ENCODE peak calls at places on chromosomes 5 and 9, in five cellular contexts. J, L, Y, Z and R are unnamed samples.

GRCh38 chr9:107274953-107275422 is 8.1 kb upstream of the RAD23B start:
- DNase-seq in L (peak), Z (peak), J (no peak), Y (no peak), R (no peak)

GRCh38 chr9:113139225-113139829 is 11.5 kb upstream of the SLC31A2 start:
- DNase-seq in Y (no peak), J (no peak), Z (no peak), L (peak), R (no peak)

GRCh38 chr5:122163151-122164069 is 34.1 kb downstream of the ZNF474 start:
- DNase-seq in L (no peak), Y (no peak), J (no peak), Z (peak), R (no peak)

GRCh38 chr5:180605554-180606214 is 14.4 kb upstream of the SCGB3A1 start:
- DNase-seq in J (peak), Y (peak), Z (peak), L (peak), R (no peak)

GRCh38 chr9:121399883-121400607 is 30.0 kb upstream of the STOM start:
- DNase-seq in J (no peak), Z (peak), Y (peak), L (peak), R (no peak)

GRCh38 chr5:127423173-127423798 is 94.2 kb upstream of the PRRC1 start:
- DNase-seq in Z (no peak), L (no peak), J (no peak), Y (peak), R (no peak)

GRCh38 chr9:75826292-75826691 is 64.2 kb upstream of the PCSK5 start:
- DNase-seq in Z (no peak), Y (no peak), L (no peak), J (no peak), R (no peak)

GRCh38 chr9:83027153-83027867 is 35.6 kb downstream of the RASEF start:
- DNase-seq in Z (peak), Y (no peak), J (no peak), L (peak), R (no peak)

GRCh38 chr5:134097221-134097620 is 17.3 kb upstream of the TCF7 start:
- DNase-seq in Z (no peak), J (no peak), Y (no peak), L (no peak), R (no peak)

GRCh38 chr5:102858808-102859207 is 103.7 kb downstream of the PAM start:
- DNase-seq in Z (no peak), L (no peak), Y (no peak), J (no peak), R (no peak)

GRCh38 chr9:92954078-92954861 is 6.9 kb downstream of the FGD3 start:
- DNase-seq in Y (peak), Z (no peak), L (no peak), J (no peak), R (no peak)

GRCh38 chr5:66966439-66966838 is 230.2 kb downstream of the CD180 start:
- DNase-seq in J (no peak), Y (no peak), Z (no peak), L (no peak), R (no peak)

GRCh38 chr5:36610629-36611028 is 4.2 kb downstream of the SLC1A3 start:
- DNase-seq in L (no peak), Y (no peak), Z (no peak), J (no peak), R (no peak)

GRCh38 chr9:79630521-79631403 is 59.0 kb downstream of the TLE4 start:
- DNase-seq in L (no peak), Z (no peak), Y (peak), J (no peak), R (no peak)

GRCh38 chr5:139774980-139775654 is 20.5 kb upstream of the PSD2 start:
- DNase-seq in Y (no peak), J (peak), L (peak), Z (peak), R (no peak)

GRCh38 chr9:7211657-7212056 is 453.9 kb downstream of the KDM4C start:
- DNase-seq in J (no peak), Z (no peak), Y (no peak), L (no peak), R (no peak)

GRCh38 chr9:107749787-107750444 is 260.3 kb upstream of the KLF4 start:
- DNase-seq in Z (peak), L (peak), J (peak), Y (no peak), R (no peak)

GRCh38 chr9:136323420-136323819 is 3.9 kb upstream of the GPSM1 start:
- DNase-seq in L (no peak), Y (no peak), Z (no peak), J (no peak), R (no peak)

GRCh38 chr9:90925581-90926257 is 124.1 kb downstream of the SYK start:
- DNase-seq in L (no peak), J (no peak), Z (no peak), Y (no peak), R (no peak)

GRCh38 chr9:135809166-135809565 is 98.2 kb downstream of the CAMSAP1 start:
- DNase-seq in Y (no peak), J (no peak), L (no peak), Z (no peak), R (no peak)

GRCh38 chr5:149628221-149628620 is 46.9 kb downstream of the ARHGEF37 start:
- DNase-seq in L (no peak), J (peak), Z (no peak), Y (no peak), R (no peak)

GRCh38 chr9:76302947-76303550 is 91.2 kb downstream of the RFK start:
- DNase-seq in Z (peak), L (peak), Y (no peak), J (no peak), R (no peak)

GRCh38 chr5:10439692-10440091 is 2.0 kb upstream of the ROPN1L start:
- DNase-seq in Y (no peak), Z (no peak), J (no peak), L (no peak), R (no peak)

GRCh38 chr9:137696526-137696925 is 77.7 kb downstream of the EHMT1 start:
- DNase-seq in L (no peak), Y (no peak), J (no peak), Z (no peak), R (no peak)

GRCh38 chr5:158522761-158523160 is 577.0 kb downstream of the EBF1 start:
- DNase-seq in Y (no peak), J (peak), L (no peak), Z (no peak), R (peak)

GRCh38 chr5:126044111-126044668 is 379.0 kb upstream of the GRAMD2B start:
- DNase-seq in J (no peak), Z (no peak), L (no peak), Y (no peak), R (no peak)

GRCh38 chr9:38414040-38414723 is 10.1 kb downstream of the IGFBPL1 start:
- DNase-seq in J (peak), Y (no peak), Z (no peak), L (no peak), R (no peak)

GRCh38 chr9:28921857-28922500 is 1348.7 kb upstream of the C9orf72 start:
- DNase-seq in Y (no peak), J (no peak), L (no peak), Z (no peak), R (no peak)

GRCh38 chr9:124511426-124511840 is 4.2 kb upstream of the NR5A1 start:
- DNase-seq in Y (no peak), J (no peak), L (peak), Z (no peak), R (no peak)

GRCh38 chr5:79774171-79774854 is 84.7 kb downstream of the CMYA5 start:
- DNase-seq in L (peak), Z (peak), Y (no peak), J (no peak), R (no peak)

GRCh38 chr5:58666141-58666540 is 83.3 kb downstream of the RAB3C start:
- DNase-seq in L (no peak), Z (no peak), J (no peak), Y (no peak), R (no peak)

GRCh38 chr9:21638104-21638503 is 156.0 kb upstream of the IFNE start:
- DNase-seq in L (no peak), Y (no peak), J (no peak), Z (no peak), R (no peak)

GRCh38 chr5:176630681-176631222 is 277 bp downstream of the EIF4E1B start:
- DNase-seq in Y (no peak), J (no peak), L (no peak), Z (no peak), R (no peak)
- TF ChIP-seq EP300 in Y (no peak), J (no peak), L (no peak), Z (no peak), R (no peak)

GRCh38 chr9:127450170-127450830 is 906 bp downstream of the RPL12 start:
- DNase-seq in Z (no peak), L (no peak), Y (no peak), J (no peak), R (no peak)
- TF ChIP-seq EP300 in Z (no peak), L (no peak), Y (no peak), J (no peak), R (no peak)

GRCh38 chr5:123511648-123512605 is at the start of gene CSNK1G3:
- DNase-seq in Z (peak), L (peak), J (peak), Y (peak), R (peak)
- TF ChIP-seq EP300 in Z (no peak), L (no peak), J (no peak), Y (no peak), R (no peak)

GRCh38 chr5:5593391-5593790 is 170.9 kb downstream of the ICE1 start:
- DNase-seq in Y (no peak), J (no peak), L (no peak), Z (no peak), R (no peak)

GRCh38 chr5:5602554-5602953 is 180.1 kb downstream of the ICE1 start:
- DNase-seq in J (no peak), Z (no peak), L (no peak), Y (no peak), R (no peak)

GRCh38 chr5:5598547-5599113 is 176.2 kb downstream of the ICE1 start:
- DNase-seq in Z (no peak), L (no peak), Y (no peak), J (no peak), R (peak)
- TF ChIP-seq EP300 in Z (no peak), L (no peak), Y (no peak), J (no peak), R (no peak)

GRCh38 chr5:72320022-72320898 is at the start of the genes MRPS27 and PTCD2:
- DNase-seq in Z (peak), L (peak), J (peak), Y (peak), R (peak)
- TF ChIP-seq EP300 in Z (no peak), L (no peak), J (no peak), Y (no peak), R (no peak)

GRCh38 chr5:99019812-99020697 is 91.2 kb upstream of the CHD1 start:
- DNase-seq in J (no peak), Z (no peak), L (peak), Y (no peak), R (no peak)
- TF ChIP-seq EP300 in J (peak), Z (no peak), L (no peak), Y (no peak), R (no peak)